ENCODE peak calls at places on chromosomes 11 and 22, in seven cellular contexts. One of them, this sample, is unnamed.

GRCh38 chr11:76744186-76745058 is 38.7 kb upstream of the TSKU start:
- DNase-seq in WTC11: no peak
- DNase-seq in endothelial cell of umbilical vein: no peak
- DNase-seq in cardiac muscle cell: no peak
- DNase-seq in lower leg skin: peak
- DNase-seq in RWPE1: no peak
- DNase-seq in nephron progenitor cell: no peak
- DNase-seq in this sample: no peak

GRCh38 chr22:46030241-46030880 is 53.4 kb upstream of the WNT7B start:
- DNase-seq in WTC11: peak
- DNase-seq in nephron progenitor cell: no peak
- DNase-seq in cardiac muscle cell: no peak
- DNase-seq in RWPE1: no peak
- DNase-seq in lower leg skin: no peak
- DNase-seq in endothelial cell of umbilical vein: no peak
- DNase-seq in this sample: no peak

GRCh38 chr11:2673250-2673610 is 26.6 kb downstream of the KCNQ1OT1 start:
- DNase-seq in WTC11: no peak
- DNase-seq in endothelial cell of umbilical vein: no peak
- DNase-seq in RWPE1: no peak
- DNase-seq in nephron progenitor cell: no peak
- DNase-seq in cardiac muscle cell: no peak
- DNase-seq in lower leg skin: no peak
- DNase-seq in this sample: no peak

GRCh38 chr11:115333951-115334350 is 170.3 kb downstream of the CADM1 start:
- DNase-seq in lower leg skin: no peak
- DNase-seq in RWPE1: no peak
- DNase-seq in nephron progenitor cell: no peak
- DNase-seq in endothelial cell of umbilical vein: no peak
- DNase-seq in cardiac muscle cell: no peak
- DNase-seq in WTC11: no peak
- DNase-seq in this sample: no peak

GRCh38 chr11:19978668-19979518 is 181.4 kb downstream of the DBX1 start:
- DNase-seq in nephron progenitor cell: no peak
- DNase-seq in RWPE1: peak
- DNase-seq in cardiac muscle cell: peak
- DNase-seq in lower leg skin: no peak
- DNase-seq in WTC11: no peak
- DNase-seq in endothelial cell of umbilical vein: peak
- DNase-seq in this sample: peak

GRCh38 chr22:47674600-47674999 is 912.1 kb downstream of the TBC1D22A start:
- DNase-seq in cardiac muscle cell: no peak
- DNase-seq in RWPE1: no peak
- DNase-seq in nephron progenitor cell: no peak
- DNase-seq in lower leg skin: no peak
- DNase-seq in WTC11: no peak
- DNase-seq in endothelial cell of umbilical vein: no peak
- DNase-seq in this sample: no peak

GRCh38 chr11:66070604-66071325 is 693 bp downstream of the PACS1 start:
- DNase-seq in lower leg skin: peak
- DNase-seq in cardiac muscle cell: peak
- DNase-seq in nephron progenitor cell: peak
- DNase-seq in endothelial cell of umbilical vein: peak
- DNase-seq in WTC11: peak
- DNase-seq in RWPE1: peak
- DNase-seq in this sample: peak

GRCh38 chr11:3161720-3162409 is 3.2 kb downstream of the OSBPL5 start:
- DNase-seq in WTC11: peak
- DNase-seq in cardiac muscle cell: no peak
- DNase-seq in endothelial cell of umbilical vein: no peak
- DNase-seq in RWPE1: no peak
- DNase-seq in nephron progenitor cell: no peak
- DNase-seq in lower leg skin: no peak
- DNase-seq in this sample: no peak

GRCh38 chr22:26846645-26847044 is 189.3 kb downstream of the MIAT start:
- DNase-seq in lower leg skin: no peak
- DNase-seq in RWPE1: no peak
- DNase-seq in cardiac muscle cell: no peak
- DNase-seq in endothelial cell of umbilical vein: no peak
- DNase-seq in WTC11: no peak
- DNase-seq in nephron progenitor cell: no peak
- DNase-seq in this sample: no peak

GRCh38 chr22:24402460-24403192 is 24.8 kb upstream of the ADORA2A start:
- DNase-seq in lower leg skin: peak
- DNase-seq in RWPE1: peak
- DNase-seq in nephron progenitor cell: no peak
- DNase-seq in cardiac muscle cell: peak
- DNase-seq in endothelial cell of umbilical vein: peak
- DNase-seq in WTC11: no peak
- DNase-seq in this sample: peak

GRCh38 chr22:29478326-29479276 is 1.4 kb upstream of the NEFH start:
- DNase-seq in cardiac muscle cell: peak
- DNase-seq in nephron progenitor cell: peak
- DNase-seq in RWPE1: peak
- DNase-seq in endothelial cell of umbilical vein: peak
- DNase-seq in WTC11: peak
- DNase-seq in lower leg skin: no peak
- DNase-seq in this sample: no peak

GRCh38 chr22:47304191-47304831 is 541.9 kb downstream of the TBC1D22A start:
- DNase-seq in cardiac muscle cell: no peak
- DNase-seq in endothelial cell of umbilical vein: no peak
- DNase-seq in nephron progenitor cell: no peak
- DNase-seq in WTC11: no peak
- DNase-seq in lower leg skin: no peak
- DNase-seq in RWPE1: no peak
- DNase-seq in this sample: no peak

GRCh38 chr11:86458294-86459001 is 83.8 kb downstream of the CCDC81 start:
- DNase-seq in WTC11: no peak
- DNase-seq in nephron progenitor cell: no peak
- DNase-seq in lower leg skin: no peak
- DNase-seq in RWPE1: no peak
- DNase-seq in cardiac muscle cell: no peak
- DNase-seq in endothelial cell of umbilical vein: no peak
- DNase-seq in this sample: no peak

GRCh38 chr11:12529793-12530192 is 144.4 kb upstream of the TEAD1 start:
- DNase-seq in nephron progenitor cell: no peak
- DNase-seq in endothelial cell of umbilical vein: no peak
- DNase-seq in cardiac muscle cell: peak
- DNase-seq in lower leg skin: no peak
- DNase-seq in RWPE1: no peak
- DNase-seq in WTC11: no peak
- DNase-seq in this sample: no peak

GRCh38 chr22:35258144-35258988 is 1.1 kb downstream of the HMGXB4 start:
- DNase-seq in endothelial cell of umbilical vein: peak
- DNase-seq in WTC11: peak
- DNase-seq in RWPE1: peak
- DNase-seq in cardiac muscle cell: peak
- DNase-seq in nephron progenitor cell: peak
- DNase-seq in lower leg skin: no peak
- DNase-seq in this sample: no peak

GRCh38 chr11:59224419-59224928 is 11.7 kb upstream of the MPEG1 start:
- DNase-seq in nephron progenitor cell: no peak
- DNase-seq in cardiac muscle cell: peak
- DNase-seq in lower leg skin: peak
- DNase-seq in WTC11: no peak
- DNase-seq in endothelial cell of umbilical vein: peak
- DNase-seq in RWPE1: no peak
- DNase-seq in this sample: no peak

GRCh38 chr11:75265851-75266531 is 25.4 kb downstream of the TPBGL start:
- DNase-seq in RWPE1: no peak
- DNase-seq in nephron progenitor cell: no peak
- DNase-seq in endothelial cell of umbilical vein: no peak
- DNase-seq in cardiac muscle cell: peak
- DNase-seq in lower leg skin: no peak
- DNase-seq in WTC11: no peak
- DNase-seq in this sample: no peak

GRCh38 chr11:27705873-27706820 is 5.9 kb upstream of the BDNF start:
- DNase-seq in RWPE1: peak
- DNase-seq in nephron progenitor cell: peak
- DNase-seq in lower leg skin: no peak
- DNase-seq in WTC11: peak
- DNase-seq in cardiac muscle cell: peak
- DNase-seq in endothelial cell of umbilical vein: peak
- DNase-seq in this sample: peak

GRCh38 chr11:12200359-12201015 is 90.1 kb downstream of the MICAL2 start:
- DNase-seq in RWPE1: peak
- DNase-seq in nephron progenitor cell: no peak
- DNase-seq in endothelial cell of umbilical vein: peak
- DNase-seq in WTC11: no peak
- DNase-seq in cardiac muscle cell: peak
- DNase-seq in lower leg skin: no peak
- DNase-seq in this sample: no peak

GRCh38 chr11:11344045-11344444 is 9.0 kb downstream of the CSNK2A3 start:
- DNase-seq in RWPE1: no peak
- DNase-seq in endothelial cell of umbilical vein: no peak
- DNase-seq in lower leg skin: no peak
- DNase-seq in cardiac muscle cell: no peak
- DNase-seq in WTC11: no peak
- DNase-seq in nephron progenitor cell: no peak
- DNase-seq in this sample: no peak

GRCh38 chr11:17277024-17277584 is 565 bp downstream of the NUCB2 start:
- DNase-seq in endothelial cell of umbilical vein: peak
- DNase-seq in WTC11: no peak
- DNase-seq in lower leg skin: no peak
- DNase-seq in nephron progenitor cell: no peak
- DNase-seq in RWPE1: peak
- DNase-seq in cardiac muscle cell: peak
- DNase-seq in this sample: peak

GRCh38 chr11:131041331-131042040 is 125.2 kb upstream of the SNX19 start:
- DNase-seq in WTC11: no peak
- DNase-seq in RWPE1: peak
- DNase-seq in lower leg skin: no peak
- DNase-seq in endothelial cell of umbilical vein: no peak
- DNase-seq in cardiac muscle cell: no peak
- DNase-seq in nephron progenitor cell: no peak
- DNase-seq in this sample: peak

GRCh38 chr11:131042041-131042390 is 125.7 kb upstream of the SNX19 start:
- DNase-seq in nephron progenitor cell: no peak
- DNase-seq in lower leg skin: no peak
- DNase-seq in WTC11: no peak
- DNase-seq in cardiac muscle cell: no peak
- DNase-seq in RWPE1: no peak
- DNase-seq in endothelial cell of umbilical vein: no peak
- DNase-seq in this sample: no peak

GRCh38 chr11:131036544-131036943 is 120.3 kb upstream of the SNX19 start:
- DNase-seq in nephron progenitor cell: no peak
- DNase-seq in endothelial cell of umbilical vein: no peak
- DNase-seq in lower leg skin: no peak
- DNase-seq in RWPE1: no peak
- DNase-seq in WTC11: no peak
- DNase-seq in cardiac muscle cell: no peak
- DNase-seq in this sample: no peak

GRCh38 chr11:131037873-131038272 is 121.6 kb upstream of the SNX19 start:
- DNase-seq in lower leg skin: no peak
- DNase-seq in cardiac muscle cell: peak
- DNase-seq in RWPE1: no peak
- DNase-seq in nephron progenitor cell: no peak
- DNase-seq in WTC11: no peak
- DNase-seq in endothelial cell of umbilical vein: no peak
- DNase-seq in this sample: no peak

DNA sequence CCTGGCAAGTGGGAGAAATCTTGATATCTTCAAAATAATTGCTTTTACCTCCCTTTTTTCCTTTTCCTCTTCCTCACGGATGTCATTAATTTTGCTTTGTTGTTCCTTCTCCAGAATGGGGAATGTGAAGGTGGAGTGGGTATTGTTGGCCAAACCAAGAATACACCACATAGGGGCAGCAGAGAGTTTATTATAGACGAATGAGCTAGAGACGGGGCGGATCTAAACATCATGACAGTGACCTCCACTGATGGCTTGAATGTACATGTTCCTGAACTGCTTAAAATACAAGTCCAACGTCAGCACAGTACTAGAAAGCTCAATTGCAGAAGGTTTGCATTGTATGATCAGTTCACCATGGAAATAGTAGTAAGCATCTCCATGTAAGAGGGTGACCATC is 122.3 kb upstream of the SNX19 start:
- DNase-seq in nephron progenitor cell: no peak
- DNase-seq in lower leg skin: no peak
- DNase-seq in endothelial cell of umbilical vein: no peak
- DNase-seq in RWPE1: no peak
- DNase-seq in WTC11: no peak
- DNase-seq in cardiac muscle cell: peak
- DNase-seq in this sample: no peak
- TF ChIP-seq CTCF in nephron progenitor cell: peak
- TF ChIP-seq CTCF in lower leg skin: no peak
- TF ChIP-seq CTCF in endothelial cell of umbilical vein: peak
- TF ChIP-seq CTCF in RWPE1: no peak
- TF ChIP-seq CTCF in WTC11: no peak
- TF ChIP-seq CTCF in cardiac muscle cell: peak
- TF ChIP-seq CTCF in this sample: no peak

GRCh38 chr11:107282195-107282594 is 175.4 kb downstream of the CWF19L2 start:
- DNase-seq in WTC11: no peak
- DNase-seq in lower leg skin: no peak
- DNase-seq in nephron progenitor cell: no peak
- DNase-seq in RWPE1: no peak
- DNase-seq in cardiac muscle cell: no peak
- DNase-seq in endothelial cell of umbilical vein: no peak
- DNase-seq in this sample: no peak
- TF ChIP-seq CTCF in WTC11: no peak
- TF ChIP-seq CTCF in lower leg skin: no peak
- TF ChIP-seq CTCF in nephron progenitor cell: no peak
- TF ChIP-seq CTCF in RWPE1: no peak
- TF ChIP-seq CTCF in cardiac muscle cell: no peak
- TF ChIP-seq CTCF in endothelial cell of umbilical vein: no peak
- TF ChIP-seq CTCF in this sample: no peak

GRCh38 chr11:34647532-34647931 is 26.6 kb downstream of the EHF start:
- DNase-seq in RWPE1: no peak
- DNase-seq in nephron progenitor cell: no peak
- DNase-seq in WTC11: no peak
- DNase-seq in cardiac muscle cell: no peak
- DNase-seq in lower leg skin: no peak
- DNase-seq in endothelial cell of umbilical vein: no peak
- DNase-seq in this sample: no peak
- TF ChIP-seq CTCF in RWPE1: no peak
- TF ChIP-seq CTCF in nephron progenitor cell: no peak
- TF ChIP-seq CTCF in WTC11: no peak
- TF ChIP-seq CTCF in cardiac muscle cell: no peak
- TF ChIP-seq CTCF in lower leg skin: no peak
- TF ChIP-seq CTCF in endothelial cell of umbilical vein: no peak
- TF ChIP-seq CTCF in this sample: no peak

GRCh38 chr11:942853-943252 is 17.2 kb downstream of the AP2A2 start:
- DNase-seq in lower leg skin: no peak
- DNase-seq in endothelial cell of umbilical vein: no peak
- DNase-seq in cardiac muscle cell: peak
- DNase-seq in WTC11: no peak
- DNase-seq in nephron progenitor cell: no peak
- DNase-seq in RWPE1: no peak
- DNase-seq in this sample: no peak

GRCh38 chr11:945986-946385 is 20.3 kb downstream of the AP2A2 start:
- DNase-seq in WTC11: no peak
- DNase-seq in cardiac muscle cell: peak
- DNase-seq in nephron progenitor cell: peak
- DNase-seq in RWPE1: no peak
- DNase-seq in lower leg skin: no peak
- DNase-seq in endothelial cell of umbilical vein: no peak
- DNase-seq in this sample: no peak

GRCh38 chr11:947744-948143 is 22.1 kb downstream of the AP2A2 start:
- DNase-seq in lower leg skin: no peak
- DNase-seq in nephron progenitor cell: no peak
- DNase-seq in WTC11: no peak
- DNase-seq in RWPE1: no peak
- DNase-seq in endothelial cell of umbilical vein: no peak
- DNase-seq in cardiac muscle cell: no peak
- DNase-seq in this sample: no peak

GRCh38 chr11:940496-941135 is 14.9 kb downstream of the AP2A2 start:
- DNase-seq in nephron progenitor cell: no peak
- DNase-seq in endothelial cell of umbilical vein: peak
- DNase-seq in cardiac muscle cell: no peak
- DNase-seq in lower leg skin: no peak
- DNase-seq in WTC11: no peak
- DNase-seq in RWPE1: no peak
- DNase-seq in this sample: no peak

GRCh38 chr11:944711-945470 is 19.2 kb downstream of the AP2A2 start:
- DNase-seq in cardiac muscle cell: peak
- DNase-seq in WTC11: peak
- DNase-seq in lower leg skin: no peak
- DNase-seq in endothelial cell of umbilical vein: no peak
- DNase-seq in RWPE1: no peak
- DNase-seq in nephron progenitor cell: no peak
- DNase-seq in this sample: no peak
- TF ChIP-seq CTCF in cardiac muscle cell: peak
- TF ChIP-seq CTCF in WTC11: no peak
- TF ChIP-seq CTCF in lower leg skin: no peak
- TF ChIP-seq CTCF in endothelial cell of umbilical vein: no peak
- TF ChIP-seq CTCF in RWPE1: no peak
- TF ChIP-seq CTCF in nephron progenitor cell: no peak
- TF ChIP-seq CTCF in this sample: no peak

This sample was measured in PC-9.